ENCODE peak calls at places on chromosomes 12 and 14, in six cellular contexts. A is stimulated activated CD4-positive, alpha-beta T cell treated with anti-CD3 and anti-CD28 coated beads, Interleukin-1b, Interleukin-23, amount 100 ng/mL, for 24 hours; E is stomach; J is cardiac fibroblast; P is D341Med; U is astrocyte of the spinal cord. N is an unnamed sample.

GRCh38 chr14:34989762-34990161 is 7.0 kb downstream of the SRP54 start:
- DNase-seq in J (no peak), E (no peak), P (no peak), A (no peak), U (no peak), N (no peak)

GRCh38 chr12:118418385-118419057 is 42.2 kb downstream of the SUDS3 start:
- DNase-seq in A (no peak), J (peak; percentile 8), U (peak; percentile 15), E (no peak), P (no peak), N (no peak)

GRCh38 chr14:27725482-27725881 is 1041.1 kb upstream of the FOXG1 start:
- DNase-seq in P (no peak), J (no peak), E (no peak), A (no peak), U (no peak), N (no peak)

GRCh38 chr12:101051901-101052550 is 158.0 kb downstream of the SLC5A8 start:
- DNase-seq in U (peak; percentile 72), J (peak; percentile 96), A (no peak), E (no peak), P (no peak), N (peak; percentile 80)

GRCh38 chr14:32593290-32593942 is 264.3 kb downstream of the AKAP6 start:
- DNase-seq in E (no peak), A (no peak), J (peak; percentile 59), U (peak; percentile 75), P (no peak), N (peak; percentile 38)

GRCh38 chr12:100229036-100229635 is 28.5 kb downstream of the ACTR6 start:
- DNase-seq in J (peak; percentile 21), E (no peak), A (no peak), P (peak; percentile 41), U (no peak), N (no peak)

GRCh38 chr12:110741795-110742717 is 635 bp downstream of the PPP1CC start:
- DNase-seq in P (peak; percentile 78), A (no peak), J (peak; percentile 40), E (peak; percentile 28), U (peak; percentile 38), N (peak; percentile 13)

GRCh38 chr12:90124289-90124688 is 415.7 kb upstream of the ATP2B1 start:
- DNase-seq in U (no peak), P (no peak), J (no peak), E (no peak), A (no peak), N (no peak)

GRCh38 chr14:68495101-68495637 is 297.7 kb downstream of the ZFP36L1 start:
- DNase-seq in P (no peak), A (no peak), J (no peak), U (no peak), E (no peak), N (no peak)

GRCh38 chr12:110658882-110659281 is 30.0 kb downstream of the HVCN1 start:
- DNase-seq in P (no peak), U (no peak), A (no peak), J (no peak), E (no peak), N (no peak)

GRCh38 chr14:103279129-103280025 is 54.7 kb upstream of the EIF5 start:
- DNase-seq in U (no peak), A (no peak), P (no peak), J (no peak), E (no peak), N (no peak)

GRCh38 chr12:18556081-18556645 is 181.6 kb downstream of the PLCZ1 start:
- DNase-seq in U (no peak), J (no peak), P (peak; percentile 58), E (no peak), A (no peak), N (no peak)

GRCh38 chr12:107159384-107159900 is 66.1 kb upstream of the CRY1 start:
- DNase-seq in E (no peak), U (no peak), J (no peak), A (no peak), P (no peak), N (no peak)

GRCh38 chr14:103281496-103282231 is 52.4 kb upstream of the EIF5 start:
- DNase-seq in A (no peak), P (no peak), J (peak; percentile 69), E (peak; percentile 60), U (peak; percentile 14), N (no peak)

GRCh38 chr12:108697905-108698304 is 33.4 kb downstream of the CORO1C start:
- DNase-seq in J (no peak), P (no peak), A (no peak), E (no peak), U (no peak), N (no peak)

GRCh38 chr12:68462799-68463198 is 130.6 kb upstream of the MDM1 start:
- DNase-seq in E (no peak), P (no peak), U (no peak), A (no peak), J (no peak), N (no peak)

N was measured in amniotic stem cell.